ENCODE peak calls at places on chromosomes 6 and 20, in four cellular contexts. S is HepG2, H is SK-N-SH, G is K562. A is an unnamed sample.
A peak's percentile ranks its signal among the peaks of the same experiment; 100 is the strongest.

GRCh38 chr6:123016431-123017110 is 20.5 kb downstream of the CLVS2 start:
- DNase-seq in G (no peak), S (no peak), H (no peak), A (no peak)

GRCh38 chr6:79713701-79714322 is 82.7 kb downstream of the SH3BGRL2 start:
- DNase-seq in H (peak; percentile 53), S (peak; percentile 54), G (peak; percentile 50), A (no peak)

GRCh38 chr6:131754088-131754487 is 43.3 kb upstream of the CTAGE9 start:
- DNase-seq in H (no peak), S (no peak), G (no peak), A (no peak)

GRCh38 chr20:31746068-31746878 is 7.2 kb downstream of the TPX2 start:
- DNase-seq in S (peak; percentile 41), H (no peak), G (no peak), A (no peak)

GRCh38 chr6:30612687-30613248 is 4.3 kb downstream of the PPP1R10 start:
- DNase-seq in H (no peak), S (no peak), G (no peak), A (no peak)

GRCh38 chr20:63498950-63499332 is at the start of gene EEF1A2:
- DNase-seq in H (peak; percentile 87), G (peak; percentile 84), S (no peak), A (no peak)

GRCh38 chr20:63027425-63028389 is 20.9 kb upstream of the BHLHE23 start:
- DNase-seq in S (no peak), H (peak; percentile 76), G (no peak), A (no peak)

GRCh38 chr20:63062188-63063140 is 55.7 kb upstream of the BHLHE23 start:
- DNase-seq in S (no peak), H (no peak), G (no peak), A (no peak)

GRCh38 chr6:14544689-14545088 is 427.1 kb downstream of the CD83 start:
- DNase-seq in G (no peak), S (no peak), H (no peak), A (no peak)

GRCh38 chr6:113859349-113860164 is 2.4 kb downstream of the MARCKS start:
- DNase-seq in H (peak; percentile 70), G (no peak), S (no peak), A (no peak)

GRCh38 chr6:146472918-146473317 is 70.7 kb upstream of the RAB32 start:
- DNase-seq in G (no peak), H (no peak), S (no peak), A (no peak)

GRCh38 chr6:15962449-15962764 is 166.5 kb upstream of the MYLIP start:
- DNase-seq in S (no peak), G (no peak), H (no peak), A (no peak)

GRCh38 chr6:151633517-151634335 is 139.9 kb downstream of the CCDC170 start:
- DNase-seq in G (no peak), S (peak; percentile 80), H (no peak), A (no peak)

GRCh38 chr6:160798625-160799024 is 96.6 kb downstream of the PLG start:
- DNase-seq in G (no peak), S (no peak), H (no peak), A (no peak)

GRCh38 chr6:28580484-28580883 is 54.8 kb downstream of the GPX5 start:
- DNase-seq in S (no peak), H (no peak), G (no peak), A (no peak)

GRCh38 chr6:46772038-46772437 is 21.2 kb upstream of the MEP1A start:
- DNase-seq in S (no peak), H (no peak), G (no peak), A (no peak)

GRCh38 chr6:166488081-166488685 is 98.3 kb downstream of the RAMACL start:
- DNase-seq in H (no peak), G (peak; percentile 25), S (no peak), A (peak; percentile 80)

GRCh38 chr6:14472964-14473363 is 355.4 kb downstream of the CD83 start:
- DNase-seq in G (no peak), S (no peak), H (no peak), A (no peak)

GRCh38 chr20:50815162-50815989 is 20.5 kb downstream of the BCAS4 start:
- DNase-seq in S (no peak), H (no peak), G (no peak), A (peak; percentile 65)

GRCh38 chr6:91590191-91590590 is 1003.3 kb upstream of the MAP3K7 start:
- DNase-seq in H (no peak), S (no peak), G (no peak), A (no peak)

GRCh38 chr6:154481541-154482013 is 28.9 kb downstream of the CNKSR3 start:
- DNase-seq in S (no peak), H (no peak), G (no peak), A (no peak)

GRCh38 chr6:75306074-75306473 is 21.5 kb upstream of the TMEM30A start:
- DNase-seq in G (no peak), H (no peak), S (no peak), A (no peak)

GRCh38 chr6:31776961-31777666 is at the start of gene VWA7:
- DNase-seq in G (peak; percentile 99), S (peak; percentile 85), H (peak; percentile 71), A (peak; percentile 70)

GRCh38 chr20:24442909-24443308 is 26.5 kb upstream of the SYNDIG1 start:
- DNase-seq in S (no peak), H (no peak), G (no peak), A (no peak)

GRCh38 chr6:28474441-28475219 is 31.3 kb upstream of the ZSCAN23 start:
- DNase-seq in H (peak; percentile 39), S (peak; percentile 85), G (peak; percentile 80), A (peak; percentile 76)

GRCh38 chr6:12009904-12010634 is 2.0 kb upstream of the HIVEP1 start:
- DNase-seq in S (no peak), H (no peak), G (no peak), A (no peak)

GRCh38 chr20:58287638-58288037 is 21.9 kb upstream of the RAB22A start:
- DNase-seq in H (no peak), G (no peak), S (no peak), A (no peak)

GRCh38 chr20:36101201-36101600 is 53.3 kb upstream of the EPB41L1 start:
- DNase-seq in S (no peak), G (no peak), H (no peak), A (no peak)

GRCh38 chr6:155444120-155444917 is 11.3 kb downstream of the NOX3 start:
- DNase-seq in S (peak; percentile 100), G (no peak), H (no peak), A (no peak)

GRCh38 chr6:11889574-11889973 is 111.0 kb upstream of the ADTRP start:
- DNase-seq in G (no peak), H (no peak), S (no peak), A (no peak)

GRCh38 chr6:105321207-105321606 is 81.7 kb downstream of the PREP start:
- DNase-seq in S (no peak), H (no peak), G (no peak), A (no peak)

GRCh38 chr6:26044140-26045045 is 42.8 kb upstream of the HFE start:
- DNase-seq in H (no peak), G (no peak), S (peak; percentile 86), A (no peak)

GRCh38 chr6:105318660-105319059 is 84.2 kb downstream of the PREP start:
- DNase-seq in S (no peak), G (no peak), H (no peak), A (no peak)

GRCh38 chr20:48298851-48299484 is 513.7 kb upstream of the SULF2 start:
- DNase-seq in H (peak; percentile 71), S (peak; percentile 73), G (no peak), A (no peak)

GRCh38 chr20:4476903-4477302 is 244.8 kb upstream of the PRND start:
- DNase-seq in G (no peak), H (no peak), S (no peak), A (no peak)
- TF ChIP-seq NFIC in G (no peak), H (peak; percentile 50), S (no peak), A (no peak)

GRCh38 chr6:36431197-36431596 is 11.5 kb downstream of the PXT1 start:
- DNase-seq in H (no peak), S (no peak), G (no peak), A (no peak)

GRCh38 chr6:36428911-36429310 is 13.7 kb downstream of the PXT1 start:
- DNase-seq in G (no peak), H (no peak), S (no peak), A (no peak)

GRCh38 chr6:36430351-36430750 is 12.3 kb downstream of the PXT1 start:
- DNase-seq in S (no peak), H (no peak), G (no peak), A (no peak)

GRCh38 chr6:36436466-36436865 is 6.2 kb downstream of the PXT1 start:
- DNase-seq in S (no peak), G (no peak), H (no peak), A (no peak)

GRCh38 chr6:36432151-36432633 is 10.5 kb downstream of the PXT1 start:
- DNase-seq in H (no peak), S (no peak), G (no peak), A (no peak)
- TF ChIP-seq NFIC in H (no peak), S (no peak), G (no peak), A (peak; percentile 96)

GRCh38 chr6:167524720-167525119 is 199.8 kb downstream of the TTLL2 start:
- DNase-seq in H (no peak), S (no peak), G (no peak), A (no peak)
- TF ChIP-seq NFIC in H (no peak), S (no peak), G (no peak), A (no peak)

DNA sequence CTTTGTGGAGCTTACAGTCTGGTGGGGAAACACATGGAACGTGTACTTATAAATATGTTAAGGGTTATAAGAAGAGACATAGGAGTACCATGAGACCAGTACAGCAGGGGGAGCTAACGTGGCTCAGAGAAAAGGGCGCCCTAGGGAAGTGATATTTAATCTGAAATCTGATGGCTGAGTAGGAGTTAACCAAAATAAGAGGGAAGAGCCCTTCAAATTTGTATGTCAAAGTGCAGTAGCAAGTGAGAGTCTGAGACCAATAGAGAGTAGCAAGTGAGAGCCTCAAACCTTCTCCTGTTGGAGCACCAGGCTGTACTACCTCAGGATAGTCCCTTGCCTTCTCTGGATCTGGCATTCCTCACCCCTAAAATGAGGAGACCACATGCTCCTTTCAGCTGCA is 6.1 kb upstream of the PKIG start:
- DNase-seq in G (peak; percentile 18), S (peak; percentile 21), H (no peak), A (no peak)
- TF ChIP-seq NFIC in G (no peak), S (no peak), H (no peak), A (no peak)